ENCODE peak calls at places on chromosomes 7 and 10, in nine cellular contexts. F is CD4-positive, alpha-beta T cell; R is NCI-H1105 treated with DMSO at 0.1 percent for 48 hours; W is nucleus accumbens; G is prostate gland; S is esophagus squamous epithelium; N is dermis blood vessel endothelial cell; T is smooth muscle cell of the brain vasculature; P is HuH-7. M is an unnamed sample.

GRCh38 chr7:139828880-139829653 is at the start of gene TBXAS1:
- DNase-seq in T (no peak), G (peak; percentile 7), S (no peak), R (no peak), W (peak; percentile 3), N (peak; percentile 47), P (peak; percentile 36), F (no peak), M (peak; percentile 15)

GRCh38 chr10:12588091-12588850 is 238.9 kb downstream of the CAMK1D start:
- DNase-seq in G (no peak), N (no peak), T (no peak), S (no peak), F (no peak), W (no peak), P (no peak), R (peak; percentile 50), M (peak; percentile 43)

GRCh38 chr7:16223963-16224707 is 197.2 kb downstream of the CRPPA start:
- DNase-seq in T (no peak), R (no peak), N (no peak), G (no peak), W (no peak), F (peak; percentile 3), S (no peak), P (no peak), M (no peak)

GRCh38 chr10:15461353-15462108 is 90.4 kb upstream of the FAM171A1 start:
- DNase-seq in N (peak; percentile 48), W (no peak), F (no peak), P (peak; percentile 23), G (no peak), S (no peak), T (no peak), R (no peak), M (peak; percentile 10)

GRCh38 chr7:148571381-148571780 is 19.2 kb upstream of the C7orf33 start:
- DNase-seq in S (no peak), W (no peak), G (no peak), P (no peak), R (no peak), T (no peak), F (no peak), N (no peak), M (no peak)

GRCh38 chr10:95831076-95831475 is 75.1 kb downstream of the ENTPD1 start:
- DNase-seq in W (no peak), N (no peak), T (no peak), P (no peak), G (no peak), R (no peak), F (no peak), S (no peak), M (peak; percentile 49)

GRCh38 chr10:25038303-25038702 is 21.9 kb downstream of the THNSL1 start:
- DNase-seq in S (no peak), T (no peak), W (no peak), R (no peak), P (no peak), N (no peak), F (no peak), G (no peak), M (no peak)

GRCh38 chr10:112265745-112266144 is 17.5 kb upstream of the TECTB start:
- DNase-seq in N (no peak), F (no peak), G (no peak), W (no peak), S (no peak), T (no peak), R (no peak), P (peak; percentile 22), M (no peak)

GRCh38 chr7:38453187-38453586 is 178.0 kb downstream of the AMPH start:
- DNase-seq in G (no peak), N (no peak), R (no peak), W (no peak), S (no peak), F (no peak), P (no peak), T (no peak), M (no peak)

GRCh38 chr10:103711351-103711994 is 143.9 kb downstream of the SH3PXD2A start:
- DNase-seq in N (no peak), W (no peak), P (no peak), R (no peak), F (no peak), T (no peak), S (no peak), G (no peak), M (no peak)

GRCh38 chr7:99036531-99037175 is 107.3 kb downstream of the SMURF1 start:
- DNase-seq in G (no peak), N (peak; percentile 56), W (peak; percentile 67), P (peak; percentile 56), R (no peak), S (no peak), F (no peak), T (peak; percentile 52), M (no peak)

GRCh38 chr10:44399478-44400451 is 14.9 kb upstream of the CXCL12 start:
- DNase-seq in W (no peak), G (no peak), P (no peak), F (no peak), N (no peak), R (no peak), S (no peak), T (no peak), M (no peak)

GRCh38 chr7:90453259-90453891 is 16.1 kb upstream of the PTTG1IP2 start:
- DNase-seq in R (no peak), T (no peak), P (no peak), N (no peak), S (no peak), G (no peak), W (no peak), F (no peak), M (no peak)

GRCh38 chr10:29150010-29150409 is 138.9 kb upstream of the LYZL1 start:
- DNase-seq in T (no peak), R (no peak), W (no peak), P (no peak), G (no peak), S (no peak), N (peak; percentile 49), F (no peak), M (no peak)

GRCh38 chr7:24290004-24290641 is 6.1 kb downstream of the NPY start:
- DNase-seq in P (peak; percentile 77), G (no peak), S (no peak), W (no peak), T (no peak), R (peak; percentile 61), N (peak; percentile 32), F (no peak), M (peak; percentile 89)

GRCh38 chr7:66781408-66782090 is 41.0 kb downstream of the RABGEF1 start:
- DNase-seq in G (no peak), N (no peak), P (no peak), S (no peak), T (no peak), F (no peak), W (no peak), R (no peak), M (no peak)

GRCh38 chr7:45182856-45183710 is 25.5 kb downstream of the RAMP3 start:
- DNase-seq in S (no peak), P (no peak), F (no peak), G (no peak), N (no peak), T (no peak), W (no peak), R (no peak), M (no peak)

GRCh38 chr7:46835556-46835955 is 746.4 kb downstream of the TNS3 start:
- DNase-seq in T (no peak), N (peak; percentile 20), F (no peak), W (no peak), P (no peak), G (no peak), S (no peak), R (no peak), M (no peak)

GRCh38 chr7:27459021-27459728 is 203.5 kb downstream of the HIBADH start:
- DNase-seq in T (no peak), S (no peak), N (no peak), F (no peak), R (no peak), W (no peak), G (no peak), P (no peak), M (no peak)

GRCh38 chr10:72690071-72690755 is 1.7 kb upstream of the MCU start:
- DNase-seq in R (no peak), T (no peak), S (no peak), W (no peak), P (no peak), N (no peak), G (no peak), F (no peak), M (no peak)